ENCODE peak calls at places on chromosomes 13 and 19, in five cellular contexts. N is lung, H is stomach, V is RWPE1, K is epithelial cell of esophagus. E is an unnamed sample.

GRCh38 chr13:102402292-102402691 is 444 bp upstream of the FGF14 start:
- DNase-seq in K (peak), N (no peak), V (no peak), H (no peak), E (no peak)

GRCh38 chr13:112065867-112066623 is 904 bp upstream of the SOX1 start:
- DNase-seq in K (no peak), N (no peak), V (no peak), H (no peak), E (no peak)

GRCh38 chr13:45847554-45848224 is 3.9 kb downstream of the SIAH3 start:
- DNase-seq in V (no peak), K (no peak), N (no peak), H (peak), E (no peak)

GRCh38 chr13:63433546-63434150 is 2018.0 kb upstream of the PCDH20 start:
- DNase-seq in H (no peak), V (peak), K (no peak), N (no peak), E (peak)

GRCh38 chr19:13718733-13719132 is 45.6 kb upstream of the MRI1 start:
- DNase-seq in N (no peak), H (no peak), K (peak), V (peak), E (peak)

GRCh38 chr19:2255112-2255845 is 938 bp downstream of the JSRP1 start:
- DNase-seq in V (no peak), H (no peak), K (no peak), N (no peak), E (no peak)

GRCh38 chr19:11950312-11950711 is 14.5 kb upstream of the ZNF763 start:
- DNase-seq in N (no peak), K (no peak), H (no peak), V (no peak), E (no peak)

GRCh38 chr19:12733369-12733896 is 1.1 kb downstream of the TRIR start:
- DNase-seq in K (peak), V (peak), N (no peak), H (no peak), E (peak)

GRCh38 chr13:101211261-101211660 is 205.0 kb downstream of the NALCN start:
- DNase-seq in V (peak), N (no peak), H (no peak), K (peak), E (peak)

GRCh38 chr13:100306444-100306999 is 217.6 kb downstream of the PCCA start:
- DNase-seq in V (no peak), N (no peak), K (no peak), H (no peak), E (no peak)

GRCh38 chr19:6091771-6092291 is 18.5 kb downstream of the RFX2 start:
- DNase-seq in V (no peak), K (no peak), H (no peak), N (no peak), E (no peak)

GRCh38 chr19:17243854-17244617 is 1.7 kb downstream of the NR2F6 start:
- DNase-seq in N (no peak), V (peak), H (peak), K (no peak), E (peak)

GRCh38 chr13:21130116-21130515 is 46.2 kb downstream of the SKA3 start:
- DNase-seq in N (no peak), K (peak), V (no peak), H (no peak), E (no peak)

GRCh38 chr13:113546571-113547247 is 37.8 kb upstream of the TFDP1 start:
- DNase-seq in V (no peak), H (no peak), K (no peak), N (no peak), E (no peak)

GRCh38 chr13:95710313-95710712 is 33.4 kb downstream of the DNAJC3 start:
- DNase-seq in V (no peak), N (no peak), H (no peak), K (peak), E (peak)

GRCh38 chr13:99614465-99614885 is 113.2 kb downstream of the TM9SF2 start:
- DNase-seq in V (peak), H (peak), K (peak), N (no peak), E (peak)

GRCh38 chr13:67224148-67224846 is 5.8 kb downstream of the PCDH9 start:
- DNase-seq in K (peak), V (peak), N (peak), H (peak), E (peak)

GRCh38 chr19:36141039-36141914 is 1.4 kb downstream of the CAPNS1 start:
- DNase-seq in V (peak), N (peak), K (peak), H (peak), E (peak)

GRCh38 chr19:17125728-17126677 is 50.4 kb downstream of the MYO9B start:
- DNase-seq in V (no peak), K (no peak), H (peak), N (peak), E (no peak)

GRCh38 chr19:48722196-48722708 is 2.7 kb upstream of the MAMSTR start:
- DNase-seq in H (no peak), N (no peak), V (no peak), K (no peak), E (no peak)

GRCh38 chr19:14271830-14272229 is 65.9 kb upstream of the ADGRL1 start:
- DNase-seq in H (no peak), N (no peak), V (no peak), K (no peak), E (no peak)

GRCh38 chr13:43368003-43368402 is 344.6 kb downstream of the DNAJC15 start:
- DNase-seq in V (no peak), K (no peak), N (no peak), H (no peak), E (no peak)

GRCh38 chr13:94811753-94812152 is 99.4 kb upstream of the SOX21 start:
- DNase-seq in H (no peak), N (no peak), V (no peak), K (no peak), E (no peak)

GRCh38 chr13:29105779-29106178 is 285.6 kb downstream of the MTUS2 start:
- DNase-seq in K (no peak), H (no peak), N (no peak), V (no peak), E (no peak)

DNA sequence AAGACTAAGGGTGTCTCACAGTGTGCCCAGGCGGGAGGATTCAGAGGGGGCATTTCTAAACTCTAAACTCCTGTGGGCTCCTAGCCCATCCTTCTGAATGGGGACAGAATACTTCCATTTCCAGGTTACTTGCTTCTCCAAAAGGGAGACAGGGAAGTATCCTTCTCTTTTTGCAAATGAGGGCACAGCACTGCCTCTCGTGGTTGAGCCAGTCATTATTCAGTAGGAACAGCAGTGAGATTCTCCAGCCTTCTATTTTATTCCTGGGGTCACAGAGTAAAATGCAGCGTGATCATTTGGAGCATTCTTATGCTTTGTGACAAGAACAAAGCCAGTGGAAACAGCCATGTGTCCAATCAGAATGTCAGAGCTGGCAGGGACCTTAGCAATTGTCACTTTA is 15.7 kb upstream of the TSHZ3 start:
- DNase-seq in K (no peak), V (no peak), N (no peak), H (no peak), E (no peak)
- TF ChIP-seq CTCF in K (no peak), V (no peak), N (no peak), H (no peak), E (no peak)

GRCh38 chr13:23375007-23375971 is 58.2 kb downstream of the SACS start:
- DNase-seq in K (peak), N (peak), V (peak), H (peak), E (peak)
- TF ChIP-seq CTCF in K (no peak), N (no peak), V (peak), H (no peak), E (no peak)

GRCh38 chr13:73370066-73370465 is 311.3 kb downstream of the KLF5 start:
- DNase-seq in K (peak), H (no peak), N (no peak), V (no peak), E (no peak)
- TF ChIP-seq CTCF in K (no peak), H (no peak), N (no peak), V (no peak), E (no peak)

DNA sequence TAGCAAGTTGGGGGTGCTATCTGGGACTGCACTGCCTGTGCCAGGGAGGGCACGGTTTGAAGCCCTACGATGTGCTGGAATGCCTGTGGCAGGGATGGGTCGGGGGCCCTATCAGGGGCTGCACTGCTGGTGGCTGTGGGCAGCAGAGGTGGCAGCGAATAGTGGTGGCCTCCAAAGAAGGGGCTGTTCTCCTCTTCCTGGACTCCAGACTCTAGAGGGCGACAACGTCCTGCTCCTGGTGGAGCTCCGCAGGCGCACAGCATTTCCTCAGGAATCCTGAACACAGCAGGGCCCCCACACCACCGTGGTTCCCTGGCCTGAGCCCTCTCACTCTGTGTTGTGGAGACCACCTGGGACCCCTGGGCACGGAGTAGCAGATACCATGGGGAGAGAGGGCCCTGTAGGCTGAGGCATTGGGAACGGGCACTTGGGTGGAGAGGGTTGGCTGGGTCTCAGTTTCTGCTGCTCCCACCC is 145.6 kb downstream of the TNFRSF19 start:
- DNase-seq in H (peak), N (no peak), V (no peak), K (peak), E (no peak)
- TF ChIP-seq CTCF in H (no peak), N (no peak), V (no peak), K (peak), E (peak)

GRCh38 chr13:97028441-97029299 is 34.4 kb upstream of the OXGR1 start:
- DNase-seq in N (peak), K (peak), H (peak), V (peak), E (peak)
- TF ChIP-seq CTCF in N (peak), K (peak), H (peak), V (peak), E (peak)

DNA sequence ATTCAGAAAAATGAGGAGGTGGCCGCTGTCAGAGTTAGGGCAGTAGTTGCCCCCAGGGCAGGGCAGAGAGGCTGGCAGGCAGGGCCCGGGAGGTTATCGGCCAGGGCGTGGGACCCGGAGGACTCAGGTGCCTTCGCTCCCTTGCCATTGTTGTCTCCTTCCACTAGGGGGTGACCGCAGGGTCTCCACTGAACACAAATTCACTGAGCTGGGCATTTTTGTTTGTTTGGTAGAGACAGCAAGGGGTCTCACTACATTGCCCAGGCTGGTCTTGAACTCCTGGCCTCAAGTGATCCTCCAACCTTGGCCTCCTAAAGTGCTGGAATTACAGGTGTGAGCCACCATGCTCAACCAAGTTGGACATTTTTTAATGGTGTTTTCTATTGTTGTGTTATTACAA is 25.1 kb downstream of the CARS2 start:
- DNase-seq in H (no peak), V (peak), N (no peak), K (peak), E (no peak)
- TF ChIP-seq CTCF in H (peak), V (peak), N (no peak), K (peak), E (peak)

DNA sequence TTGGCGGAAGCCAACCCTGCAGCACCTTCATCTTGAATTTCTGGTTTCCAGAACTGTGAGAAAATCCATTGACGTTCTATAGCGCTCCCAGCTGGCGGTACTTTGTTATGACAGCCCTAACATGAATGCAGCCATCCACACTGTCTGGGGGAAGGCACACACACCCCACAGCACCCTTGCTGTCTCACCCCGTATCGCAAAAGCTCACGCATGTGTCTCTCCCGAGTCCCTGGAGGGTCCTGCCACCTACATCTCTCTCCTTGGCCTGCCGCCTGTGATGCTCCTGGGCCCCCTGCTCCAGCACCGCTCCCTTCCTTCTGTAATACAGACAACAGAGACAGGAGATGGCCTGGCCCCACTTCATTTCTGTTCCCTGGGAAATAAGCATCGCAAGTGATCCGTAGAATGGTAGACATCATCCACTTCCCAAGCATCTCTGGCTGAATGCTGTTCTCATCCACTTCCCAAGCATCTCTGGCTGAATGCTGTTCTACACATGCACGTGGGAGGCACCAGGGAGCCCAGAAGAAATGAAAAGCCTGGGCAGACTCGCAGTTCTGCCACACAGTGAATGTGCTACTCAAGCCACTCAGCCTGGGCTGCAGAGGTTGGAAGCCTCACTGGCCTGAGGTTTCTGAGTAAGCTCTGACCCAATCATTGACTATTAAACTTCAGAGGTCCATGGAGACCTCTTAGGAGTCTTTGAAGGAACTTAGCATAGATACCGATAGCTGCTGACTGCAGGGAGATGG is 29.6 kb downstream of the EPN1 start:
- DNase-seq in H (no peak), K (no peak), N (no peak), V (no peak), E (no peak)
- TF ChIP-seq CTCF in H (no peak), K (no peak), N (no peak), V (no peak), E (no peak)

GRCh38 chr13:82356667-82357066 is 1525.6 kb downstream of the SLITRK1 start:
- DNase-seq in N (no peak), V (no peak), K (no peak), H (no peak), E (no peak)
- TF ChIP-seq CTCF in N (no peak), V (no peak), K (peak), H (no peak), E (no peak)